ENCODE peak calls at places on chromosome 13, in ten cellular contexts. T is heart left ventricle, E is neural progenitor cell, X is A673, F is stomach, G is thoracic aorta, V is fibroblast of lung, H is BE2C, P is right lobe of liver, S is brain microvascular endothelial cell. U is an unnamed sample. For H3K27me3, the result is how much of the 10 kb centered on the place peaks cover.

GRCh38 chr13:77022341-77022740 is 4.6 kb downstream of the FBXL3 start:
- DNase-seq in X (no peak), E (no peak), S (peak), G (no peak), P (no peak), F (no peak), T (no peak), H (no peak), V (no peak), U (no peak)

GRCh38 chr13:97749174-97749573 is 204.3 kb upstream of the IPO5 start:
- DNase-seq in G (no peak), X (peak), V (no peak), F (no peak), E (no peak), S (no peak), H (no peak), T (no peak), P (no peak), U (no peak)

GRCh38 chr13:70237131-70237530 is 128.9 kb upstream of the KLHL1 start:
- DNase-seq in E (no peak), S (peak), T (no peak), H (no peak), P (no peak), F (no peak), X (no peak), G (no peak), V (no peak), U (no peak)

GRCh38 chr13:34039678-34040077 is 221.7 kb downstream of the RFC3 start:
- DNase-seq in P (no peak), E (no peak), T (no peak), V (no peak), H (no peak), G (no peak), X (no peak), F (no peak), S (no peak), U (no peak)

GRCh38 chr13:82436099-82436585 is 1446.1 kb downstream of the SLITRK1 start:
- DNase-seq in T (no peak), P (no peak), F (no peak), S (no peak), E (no peak), H (no peak), V (no peak), X (no peak), G (no peak), U (no peak)

GRCh38 chr13:71591380-71591779 is 275.6 kb downstream of the DACH1 start:
- DNase-seq in E (no peak), S (no peak), V (no peak), H (no peak), G (no peak), X (no peak), F (no peak), P (no peak), T (no peak), U (no peak)

GRCh38 chr13:30905932-30906383 is at the start of gene MEDAG:
- DNase-seq in H (no peak), G (peak), V (peak), E (no peak), T (peak), F (no peak), S (peak), X (no peak), P (no peak), U (peak)

GRCh38 chr13:99694251-99694650 is 193.0 kb downstream of the TM9SF2 start:
- DNase-seq in E (no peak), V (no peak), X (no peak), H (no peak), P (no peak), F (no peak), S (no peak), T (no peak), G (no peak), U (no peak)

GRCh38 chr13:80048802-80049201 is 292.1 kb downstream of the SPRY2 start:
- DNase-seq in E (peak), S (peak), P (peak), V (peak), F (peak), G (peak), H (peak), T (peak), X (peak), U (peak)

GRCh38 chr13:26926371-26926770 is 165.8 kb upstream of the GPR12 start:
- DNase-seq in V (no peak), T (no peak), G (no peak), S (no peak), E (no peak), X (no peak), P (no peak), F (no peak), H (no peak), U (no peak)

GRCh38 chr13:40221460-40222201 is 444.8 kb downstream of the FOXO1 start:
- DNase-seq in S (peak), V (peak), T (no peak), X (peak), E (no peak), H (no peak), F (no peak), G (no peak), P (peak), U (no peak)

GRCh38 chr13:113742000-113742441 is 17.0 kb upstream of the TMEM255B start:
- DNase-seq in T (no peak), S (no peak), F (peak), H (peak), P (no peak), V (peak), G (no peak), E (peak), X (peak), U (peak)

GRCh38 chr13:24718192-24718965 is 38.2 kb downstream of the ATP12A start:
- DNase-seq in T (peak), V (no peak), G (no peak), P (no peak), S (no peak), E (no peak), F (no peak), X (no peak), H (no peak), U (no peak)

GRCh38 chr13:19586904-19587634 is 25.7 kb upstream of the TPTE2 start:
- DNase-seq in H (peak), T (no peak), P (no peak), G (no peak), F (peak), S (no peak), E (no peak), X (peak), V (peak), U (peak)

DNA sequence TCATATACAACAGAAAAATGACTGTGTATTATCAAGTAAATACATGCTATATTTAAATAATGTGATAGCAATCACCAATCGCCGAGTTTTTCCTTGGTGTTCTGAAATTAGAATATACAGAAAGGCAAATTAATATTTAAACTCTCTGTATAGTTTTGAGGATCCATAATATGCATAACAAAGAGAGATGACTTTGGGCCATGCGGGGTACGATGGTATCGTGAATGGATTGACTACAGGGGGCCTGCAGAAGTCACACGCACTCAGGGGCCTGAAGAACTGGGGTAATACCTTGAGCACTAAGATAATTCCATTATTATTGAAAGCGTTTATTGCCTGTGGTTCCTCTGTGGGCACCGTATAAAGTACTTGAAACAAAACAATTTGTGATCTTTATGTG is 314.0 kb downstream of the TEX29 start:
- DNase-seq in F (no peak), X (no peak), H (no peak), V (no peak), P (peak), S (no peak), G (no peak), E (no peak), T (no peak), U (no peak)
- H3K27me3 ChIP-seq in F (under half), X (under half), H (under half), V (under half), P (under half), S (under half), G (under half), E (under half), T (under half), U (under half)

GRCh38 chr13:59409211-59409610 is 754.5 kb downstream of the DIAPH3 start:
- DNase-seq in H (no peak), T (peak), E (peak), S (peak), G (no peak), F (peak), V (peak), X (peak), P (no peak), U (no peak)
- TF ChIP-seq CTCF in H (no peak), T (no peak), E (no peak), S (no peak), G (no peak), F (no peak), V (no peak), X (no peak), P (no peak), U (no peak)

GRCh38 chr13:74032325-74032724 is 101.9 kb downstream of the KLF12 start:
- DNase-seq in H (no peak), F (no peak), T (no peak), G (no peak), V (no peak), S (no peak), P (no peak), X (no peak), E (no peak), U (no peak)
- H3K4me3 ChIP-seq in H (no peak), F (no peak), T (peak), G (peak), V (peak), S (no peak), P (no peak), X (no peak), E (no peak), U (no peak)

GRCh38 chr13:106633321-106633720 is 65.4 kb upstream of the ARGLU1 start:
- DNase-seq in P (no peak), E (no peak), S (no peak), G (no peak), T (no peak), F (no peak), V (no peak), H (no peak), X (peak), U (no peak)

GRCh38 chr13:106629068-106629712 is 61.3 kb upstream of the ARGLU1 start:
- DNase-seq in P (no peak), X (no peak), F (no peak), S (no peak), T (no peak), H (no peak), V (peak), G (no peak), E (no peak), U (no peak)

GRCh38 chr13:106626473-106626872 is 58.5 kb upstream of the ARGLU1 start:
- DNase-seq in V (no peak), X (no peak), T (no peak), E (no peak), H (no peak), F (no peak), P (no peak), G (no peak), S (no peak), U (no peak)

GRCh38 chr13:106630650-106631049 is 62.7 kb upstream of the ARGLU1 start:
- DNase-seq in F (no peak), V (no peak), T (no peak), G (no peak), S (no peak), X (no peak), E (no peak), P (no peak), H (no peak), U (no peak)

GRCh38 chr13:106630162-106630561 is 62.2 kb upstream of the ARGLU1 start:
- DNase-seq in E (no peak), V (no peak), G (no peak), T (no peak), X (peak), H (no peak), F (no peak), S (no peak), P (no peak), U (no peak)
- H3K27me3 ChIP-seq in E (under half), V (under half), G (under half), T (under half), X (under half), H (under half), F (under half), S (under half), P (under half), U (under half)

GRCh38 chr13:108435393-108436149 is 166.1 kb downstream of the TNFSF13B start:
- DNase-seq in H (no peak), S (no peak), T (no peak), P (no peak), F (no peak), X (no peak), E (no peak), V (no peak), G (no peak), U (no peak)

GRCh38 chr13:108428691-108429090 is 159.2 kb downstream of the TNFSF13B start:
- DNase-seq in G (no peak), T (no peak), X (no peak), V (no peak), H (no peak), S (no peak), E (no peak), P (no peak), F (no peak), U (no peak)

GRCh38 chr13:108437496-108437895 is 168.0 kb downstream of the TNFSF13B start:
- DNase-seq in H (no peak), F (no peak), G (no peak), P (no peak), X (no peak), V (no peak), S (peak), E (no peak), T (no peak), U (no peak)

GRCh38 chr13:108433976-108434375 is 164.5 kb downstream of the TNFSF13B start:
- DNase-seq in V (no peak), G (no peak), E (no peak), P (no peak), S (no peak), X (no peak), T (no peak), F (no peak), H (no peak), U (no peak)
- TF ChIP-seq CTCF in V (no peak), G (no peak), E (no peak), P (no peak), S (no peak), X (no peak), T (no peak), F (no peak), H (no peak), U (no peak)

DNA sequence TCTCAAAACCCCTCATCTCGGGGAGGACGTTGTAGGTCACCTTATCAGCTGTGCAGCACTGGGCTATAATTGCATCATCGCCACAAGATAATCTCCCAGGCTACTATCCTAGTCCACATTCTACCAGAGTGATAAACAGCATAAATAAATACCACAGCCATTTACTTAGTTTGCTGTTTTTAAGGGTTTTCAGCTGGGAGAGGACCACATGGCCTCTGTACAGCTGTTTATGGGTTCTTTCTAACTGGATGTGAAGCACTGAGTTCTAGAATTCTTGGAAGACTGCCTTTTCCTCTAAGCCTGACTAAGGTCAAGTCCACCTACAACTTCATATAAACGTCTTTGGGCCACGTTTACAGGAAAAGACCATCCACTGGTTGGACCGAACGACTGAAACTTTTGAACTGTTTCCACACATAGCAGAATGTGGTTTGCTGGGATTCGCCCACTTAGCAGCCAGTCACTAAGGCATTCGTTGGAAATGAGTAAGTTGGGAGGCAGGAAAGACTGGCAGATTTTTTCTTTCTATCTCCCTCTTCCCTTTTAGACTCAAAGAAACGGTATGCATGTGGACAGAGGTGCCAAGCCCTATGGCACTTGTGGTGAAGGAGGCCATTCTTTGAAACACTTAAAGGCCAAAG is 752.5 kb upstream of the SGCG start:
- DNase-seq in S (no peak), X (no peak), P (no peak), T (peak), E (no peak), V (peak), F (no peak), H (no peak), G (no peak), U (no peak)
- H3K4me3 ChIP-seq in S (no peak), X (no peak), P (no peak), T (peak), E (no peak), V (no peak), F (no peak), H (no peak), G (no peak), U (no peak)

GRCh38 chr13:102564564-102564963 is 32.2 kb upstream of the TPP2 start:
- DNase-seq in X (no peak), E (no peak), V (no peak), F (no peak), G (no peak), S (no peak), T (no peak), H (no peak), P (peak), U (no peak)

GRCh38 chr13:102563267-102563666 is 33.5 kb upstream of the TPP2 start:
- DNase-seq in E (no peak), H (no peak), P (no peak), F (no peak), T (no peak), X (no peak), G (no peak), V (no peak), S (no peak), U (no peak)

GRCh38 chr13:102567857-102568256 is 28.9 kb upstream of the TPP2 start:
- DNase-seq in V (no peak), E (no peak), H (no peak), X (no peak), F (no peak), P (no peak), G (no peak), S (no peak), T (no peak), U (no peak)

GRCh38 chr13:102569488-102569887 is 27.3 kb upstream of the TPP2 start:
- DNase-seq in P (no peak), E (no peak), V (peak), X (no peak), H (no peak), F (no peak), G (no peak), T (no peak), S (peak), U (no peak)

DNA sequence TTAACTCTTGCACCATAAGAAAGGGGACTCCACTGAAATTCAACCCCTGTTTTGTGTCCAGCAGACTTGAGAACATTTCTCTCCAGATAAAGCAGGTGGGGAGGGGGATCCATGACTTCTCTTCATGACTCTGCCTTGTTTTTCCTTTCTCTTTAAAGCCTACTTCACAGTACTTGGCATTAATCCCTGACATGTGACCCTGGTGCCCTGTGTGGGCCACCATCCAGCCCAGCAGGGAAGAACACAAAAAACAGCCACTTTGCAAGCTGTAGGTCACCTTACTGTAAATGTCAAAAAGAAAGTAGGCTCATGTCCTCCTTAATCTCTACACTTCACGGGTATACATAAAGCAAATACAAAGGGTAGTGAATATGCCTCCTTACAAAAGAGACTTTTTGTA is 30.3 kb upstream of the TPP2 start:
- DNase-seq in X (no peak), T (no peak), V (no peak), H (no peak), E (no peak), P (peak), S (no peak), G (no peak), F (no peak), U (no peak)
- H3K27me3 ChIP-seq in X (under half), T (under half), V (under half), H (under half), E (under half), P (under half), S (under half), G (under half), F (under half), U (under half)

U was measured in upper lobe of right lung.